ENCODE peak calls at places on chromosomes 11 and 22, in nine cellular contexts. S, L, C, Y, D, R, E, P and B are unnamed samples.

GRCh38 chr11:75802913-75803820 is 11.8 kb upstream of the UVRAG start:
- DNase-seq in R (peak; percentile 73), E (peak; percentile 83), D (peak; percentile 79), L (peak; percentile 81), S (peak; percentile 61), Y (peak; percentile 77), C (peak; percentile 41), P (peak; percentile 72), B (peak; percentile 70)

GRCh38 chr11:102168483-102168882 is 58.2 kb downstream of the YAP1 start:
- DNase-seq in D (no peak), C (no peak), P (no peak), R (peak; percentile 59), Y (no peak), E (no peak), S (no peak), L (no peak), B (no peak)

GRCh38 chr11:77147668-77148321 is 19.7 kb downstream of the MYO7A start:
- DNase-seq in L (no peak), D (no peak), E (peak; percentile 46), R (peak; percentile 13), S (no peak), P (peak; percentile 13), Y (no peak), C (peak; percentile 12), B (no peak)

GRCh38 chr22:32378703-32379272 is 21.1 kb downstream of the RFPL3 start:
- DNase-seq in P (no peak), S (no peak), C (no peak), D (peak; percentile 22), E (peak; percentile 22), Y (no peak), R (peak; percentile 71), L (no peak), B (peak; percentile 46)

GRCh38 chr11:13440100-13440855 is 22.7 kb downstream of the BTBD10 start:
- DNase-seq in D (peak; percentile 94), P (no peak), R (peak; percentile 89), E (peak; percentile 27), C (no peak), S (no peak), L (no peak), Y (no peak), B (no peak)

GRCh38 chr11:109096266-109096665 is 325.7 kb upstream of the C11orf87 start:
- DNase-seq in R (no peak), E (no peak), S (no peak), D (no peak), L (no peak), Y (no peak), P (no peak), C (no peak), B (no peak)

GRCh38 chr11:293852-294661 is 5.1 kb downstream of the PGGHG start:
- DNase-seq in C (no peak), R (no peak), D (no peak), E (no peak), S (no peak), Y (no peak), L (no peak), P (no peak), B (no peak)

GRCh38 chr11:111792955-111793500 is 26.8 kb upstream of the PPP2R1B start:
- DNase-seq in P (no peak), L (no peak), S (no peak), R (no peak), D (no peak), E (no peak), C (no peak), Y (no peak), B (no peak)

GRCh38 chr11:1487091-1487850 is 692 bp upstream of the MOB2 start:
- DNase-seq in S (no peak), P (no peak), C (no peak), R (no peak), Y (no peak), D (no peak), E (no peak), L (no peak), B (no peak)

GRCh38 chr22:49244466-49245420 is 582.9 kb downstream of the BRD1 start:
- DNase-seq in C (no peak), Y (no peak), S (no peak), E (no peak), D (no peak), L (no peak), P (no peak), R (no peak), B (no peak)

GRCh38 chr11:221998-222789 is 13.9 kb downstream of the SIRT3 start:
- DNase-seq in L (no peak), Y (no peak), R (no peak), P (no peak), D (no peak), S (no peak), C (no peak), E (no peak), B (no peak)

GRCh38 chr11:111938687-111939160 is 1.6 kb downstream of the DIXDC1 start:
- DNase-seq in D (peak; percentile 40), P (no peak), Y (peak; percentile 27), L (no peak), C (no peak), E (no peak), S (peak; percentile 4), R (peak; percentile 73), B (peak; percentile 81)

GRCh38 chr11:68128682-68129327 is 7.6 kb upstream of the CHKA start:
- DNase-seq in L (peak; percentile 61), R (peak; percentile 26), P (no peak), D (peak; percentile 91), E (peak; percentile 68), Y (no peak), S (no peak), C (no peak), B (no peak)

GRCh38 chr11:71962428-71963038 is 33.7 kb downstream of the RNF121 start:
- DNase-seq in E (no peak), C (no peak), Y (no peak), S (no peak), D (peak; percentile 58), L (no peak), P (no peak), R (peak; percentile 63), B (no peak)

GRCh38 chr11:125258626-125259025 is 94.1 kb downstream of the PKNOX2 start:
- DNase-seq in D (no peak), Y (no peak), S (no peak), P (no peak), R (no peak), C (no peak), E (no peak), L (no peak), B (no peak)

GRCh38 chr11:67382481-67383136 is 9.2 kb upstream of the RAD9A start:
- DNase-seq in S (peak; percentile 71), Y (peak; percentile 86), D (peak; percentile 82), R (peak; percentile 81), L (peak; percentile 86), E (peak; percentile 89), P (peak; percentile 84), C (peak; percentile 78), B (no peak)

GRCh38 chr11:101706541-101706940 is 122.7 kb upstream of the TRPC6 start:
- DNase-seq in E (no peak), D (no peak), L (no peak), C (no peak), R (peak; percentile 49), S (no peak), P (no peak), Y (no peak), B (no peak)

GRCh38 chr22:29306830-29307657 is 594 bp downstream of the GAS2L1 start:
- DNase-seq in S (no peak), E (peak; percentile 85), C (peak; percentile 34), R (peak; percentile 87), D (peak; percentile 80), L (peak; percentile 89), Y (no peak), P (no peak), B (no peak)

GRCh38 chr11:93361435-93361834 is 30.9 kb downstream of the DEUP1 start:
- DNase-seq in E (no peak), Y (no peak), D (no peak), P (no peak), L (no peak), S (no peak), R (no peak), C (no peak), B (no peak)

GRCh38 chr11:67613960-67614715 is 7.4 kb downstream of the NDUFV1 start:
- DNase-seq in Y (peak; percentile 93), S (peak; percentile 85), R (peak; percentile 63), E (peak; percentile 77), C (peak; percentile 74), D (peak; percentile 51), L (peak; percentile 81), P (peak; percentile 84), B (peak; percentile 72)

GRCh38 chr11:31262761-31263160 is 106.8 kb downstream of the DCDC1 start:
- DNase-seq in S (no peak), P (no peak), D (peak; percentile 3), Y (no peak), C (no peak), E (no peak), R (peak; percentile 8), L (no peak), B (no peak)

GRCh38 chr11:59076876-59077571 is 9.1 kb upstream of the GLYATL1B start:
- DNase-seq in E (no peak), C (no peak), L (no peak), Y (peak; percentile 37), P (no peak), S (no peak), D (no peak), R (no peak), B (no peak)

GRCh38 chr11:66687831-66688281 is 10.2 kb upstream of the RBM4B start:
- DNase-seq in Y (no peak), S (no peak), C (no peak), R (no peak), P (no peak), L (no peak), E (no peak), D (no peak), B (no peak)

GRCh38 chr11:57312511-57313021 is 12.2 kb downstream of the TNKS1BP1 start:
- DNase-seq in C (no peak), R (no peak), P (no peak), E (no peak), S (no peak), Y (no peak), D (no peak), L (no peak), B (no peak)

GRCh38 chr11:62018978-62019664 is 51.7 kb upstream of the FTH1 start:
- DNase-seq in P (no peak), E (no peak), R (no peak), L (no peak), S (no peak), D (no peak), C (no peak), Y (no peak), B (peak; percentile 23)

GRCh38 chr22:40819741-40820140 is 595 bp upstream of the SLC25A17 start:
- DNase-seq in E (no peak), Y (no peak), C (no peak), D (peak; percentile 36), L (no peak), R (peak; percentile 53), S (no peak), P (no peak), B (peak; percentile 30)